ENCODE peak calls at places on chromosome 2, in six cellular contexts. L, U, P, R, M and K are unnamed samples. For H3K27me3, the result is how much of the 10 kb centered on the place peaks cover.

GRCh38 chr2:133843551-133843950 is 275.3 kb upstream of the NCKAP5 start:
- DNase-seq in M (no peak), P (no peak), L (no peak), R (no peak), U (no peak), K (peak)

GRCh38 chr2:121699421-121700328 is 37.0 kb downstream of the NIFK start:
- DNase-seq in R (peak), M (no peak), P (peak), U (no peak), L (peak), K (peak)

GRCh38 chr2:213229814-213230213 is 54.5 kb upstream of the SPAG16 start:
- DNase-seq in M (no peak), R (no peak), P (peak), U (no peak), L (no peak), K (no peak)

GRCh38 chr2:166234112-166234846 is 106.5 kb upstream of the SCN1A start:
- DNase-seq in U (no peak), R (no peak), M (no peak), P (peak), L (no peak), K (peak)

GRCh38 chr2:67515021-67515420 is 117.9 kb downstream of the ETAA1 start:
- DNase-seq in U (no peak), R (no peak), L (no peak), M (no peak), P (no peak), K (peak)

GRCh38 chr2:55511508-55512124 is 7.9 kb upstream of the CFAP36 start:
- DNase-seq in M (no peak), L (no peak), R (no peak), U (no peak), P (peak), K (peak)

GRCh38 chr2:197207106-197207505 is 103.5 kb downstream of the ANKRD44 start:
- DNase-seq in R (no peak), M (no peak), P (no peak), L (no peak), U (no peak), K (no peak)

GRCh38 chr2:126885701-126886121 is 13.0 kb upstream of the TEX51 start:
- DNase-seq in P (no peak), L (peak), M (peak), U (no peak), R (no peak), K (no peak)

GRCh38 chr2:67867735-67868134 is 195.1 kb downstream of the C1D start:
- DNase-seq in R (no peak), U (no peak), M (no peak), L (no peak), P (no peak), K (peak)

GRCh38 chr2:189782221-189782671 is 1.9 kb downstream of the ORMDL1 start:
- DNase-seq in M (no peak), L (no peak), P (no peak), U (no peak), R (no peak), K (peak)

GRCh38 chr2:100984892-100985307 is 17.2 kb upstream of the RPL31 start:
- DNase-seq in R (peak), U (peak), P (peak), L (peak), M (peak), K (peak)

GRCh38 chr2:3827673-3828575 is 124.5 kb downstream of the DCDC2C start:
- DNase-seq in U (no peak), R (no peak), P (peak), M (no peak), L (no peak), K (peak)

GRCh38 chr2:31233741-31234689 is at the start of gene EHD3:
- DNase-seq in L (peak), M (peak), P (peak), R (peak), U (peak), K (peak)

GRCh38 chr2:73928995-73929394 is 2.3 kb downstream of the DGUOK start:
- DNase-seq in L (no peak), M (no peak), R (no peak), P (no peak), U (no peak), K (no peak)

GRCh38 chr2:215794829-215795546 is 218.4 kb downstream of the MREG start:
- DNase-seq in L (no peak), R (no peak), P (no peak), M (no peak), U (no peak), K (no peak)

GRCh38 chr2:112946086-112946485 is 31.7 kb upstream of the IL36G start:
- DNase-seq in U (no peak), L (no peak), P (no peak), M (no peak), R (no peak), K (no peak)

GRCh38 chr2:10078704-10079191 is 1.5 kb downstream of the CYS1 start:
- DNase-seq in M (no peak), L (no peak), R (no peak), P (no peak), U (no peak), K (no peak)
- H3K27me3 ChIP-seq in M (under half), L (under half), R (half or more), P (under half), U (under half), K (under half)

DNA sequence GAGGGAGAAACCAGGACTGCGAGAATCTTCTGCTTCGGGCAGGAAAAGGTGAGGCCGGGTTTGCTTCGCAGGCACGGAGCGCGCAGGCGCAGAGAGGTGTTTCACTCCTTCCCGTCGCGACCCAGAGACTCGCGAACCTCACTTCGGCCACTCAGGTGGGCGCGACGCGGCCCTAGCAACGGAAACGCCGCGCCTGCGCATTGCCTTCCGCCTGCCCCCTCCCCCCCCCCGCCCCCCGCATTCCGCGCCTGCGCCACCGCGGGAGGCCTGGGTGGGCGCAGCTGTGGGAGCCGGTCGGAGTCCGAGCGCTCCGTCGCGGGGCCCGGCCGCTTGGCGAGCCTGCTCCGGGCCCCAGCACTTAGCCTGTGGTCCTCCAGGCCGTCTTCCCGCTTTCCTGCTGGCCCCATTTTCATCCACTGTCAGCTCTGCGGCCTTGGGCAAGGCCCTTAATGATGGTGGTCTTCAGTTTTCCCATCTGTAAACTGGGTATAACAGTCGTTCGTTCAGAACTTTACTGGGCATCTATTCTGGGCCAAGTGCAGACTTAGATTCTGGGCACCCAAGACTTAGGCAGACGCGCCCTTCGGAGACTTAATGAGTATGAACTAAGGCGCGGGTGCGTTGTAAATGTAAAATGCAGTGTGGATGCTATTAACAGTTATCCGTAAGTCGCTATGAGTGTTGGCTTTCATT is 62.1 kb upstream of the ACKR3 start:
- DNase-seq in L (peak), U (peak), P (no peak), R (peak), M (peak), K (peak)
- H3K4me3 ChIP-seq in L (peak), U (peak), P (peak), R (peak), M (peak), K (peak)

DNA sequence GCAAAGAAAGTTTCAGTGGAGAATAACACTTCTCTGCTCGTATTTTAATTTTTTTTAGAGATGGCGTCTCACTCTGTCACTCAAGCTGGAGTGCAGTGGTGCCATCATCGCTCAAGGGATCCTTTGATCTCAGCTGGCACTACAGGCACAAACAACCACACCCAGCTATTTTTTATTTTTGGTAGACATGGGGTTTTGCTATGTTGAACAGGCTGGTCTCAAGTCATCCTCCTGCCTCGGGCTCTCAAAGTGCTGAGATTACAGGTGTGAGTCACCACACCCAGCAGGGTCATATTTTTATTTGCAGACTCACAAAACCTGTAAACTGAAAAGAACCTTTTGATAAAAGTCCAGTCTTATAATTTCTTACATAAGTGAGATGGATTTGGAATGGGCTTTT is 2.6 kb downstream of the TRAK2 start:
- DNase-seq in R (no peak), P (no peak), M (no peak), L (no peak), U (no peak), K (peak)
- TF ChIP-seq CTCF in R (no peak), P (no peak), M (no peak), L (no peak), U (no peak), K (no peak)

DNA sequence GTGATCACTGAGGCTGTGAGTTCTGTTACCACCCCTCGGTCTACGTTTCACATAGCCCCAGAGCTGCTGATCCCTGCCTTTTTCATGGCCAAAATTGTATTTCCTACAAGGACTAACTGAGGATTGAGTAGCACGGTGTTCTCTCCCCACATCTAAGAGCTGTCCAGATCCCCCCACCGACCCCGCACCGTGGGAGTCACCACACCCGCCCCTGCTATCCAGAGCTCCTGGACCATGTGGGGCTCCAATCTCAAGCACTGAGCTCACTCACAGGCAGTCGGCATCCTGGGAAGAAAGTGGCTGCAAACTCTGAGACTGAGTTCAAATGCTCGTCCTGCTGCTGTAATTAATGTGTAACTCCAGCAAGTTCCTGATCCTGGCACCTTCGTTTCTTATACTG is 9.7 kb downstream of the SIX2 start:
- DNase-seq in U (no peak), L (no peak), M (no peak), R (no peak), P (no peak), K (no peak)
- H3K27me3 ChIP-seq in U (half or more), L (under half), M (under half), R (half or more), P (under half), K (under half)

DNA sequence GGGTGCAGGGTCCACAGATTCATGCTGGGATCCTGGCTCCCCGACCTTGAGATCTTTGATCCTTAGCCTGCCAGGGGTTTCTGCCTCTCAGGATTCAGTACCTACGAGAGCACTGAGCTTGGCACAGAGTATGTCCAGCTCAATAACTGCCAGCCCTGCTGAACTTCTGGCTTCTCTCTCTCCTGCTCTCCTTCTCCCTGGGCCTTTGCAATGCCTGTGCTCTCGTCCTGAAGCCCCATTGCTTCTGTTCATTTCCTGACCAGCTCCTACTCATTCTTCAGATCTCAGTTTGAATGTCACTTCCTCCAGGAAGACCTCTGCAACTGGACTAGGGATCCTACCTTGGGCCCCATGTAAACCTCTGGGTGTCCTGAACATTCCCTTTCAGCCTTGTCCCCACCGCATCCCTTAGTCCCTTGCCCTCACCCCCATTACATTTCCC is 113.8 kb upstream of the HAAO start:
- DNase-seq in U (no peak), M (no peak), L (no peak), P (no peak), R (no peak), K (no peak)
- H3K4me3 ChIP-seq in U (no peak), M (no peak), L (peak), P (no peak), R (no peak), K (no peak)

GRCh38 chr2:176110975-176111663 is 4.0 kb downstream of the HOXD11 start:
- DNase-seq in R (no peak), L (no peak), P (no peak), M (no peak), U (peak), K (peak)
- TF ChIP-seq CTCF in R (peak), L (peak), P (peak), M (peak), U (no peak), K (peak)

GRCh38 chr2:235566931-235567495 is 73.2 kb downstream of the AGAP1 start:
- DNase-seq in P (no peak), R (no peak), M (no peak), L (no peak), U (no peak), K (no peak)

GRCh38 chr2:235562065-235562747 is 68.4 kb downstream of the AGAP1 start:
- DNase-seq in L (no peak), M (no peak), R (no peak), P (no peak), U (no peak), K (no peak)

GRCh38 chr2:235563056-235563777 is 69.4 kb downstream of the AGAP1 start:
- DNase-seq in U (no peak), R (no peak), L (no peak), P (no peak), M (no peak), K (no peak)

GRCh38 chr2:235567842-235568241 is 74.0 kb downstream of the AGAP1 start:
- DNase-seq in P (no peak), R (no peak), L (no peak), M (no peak), U (no peak), K (no peak)

DNA sequence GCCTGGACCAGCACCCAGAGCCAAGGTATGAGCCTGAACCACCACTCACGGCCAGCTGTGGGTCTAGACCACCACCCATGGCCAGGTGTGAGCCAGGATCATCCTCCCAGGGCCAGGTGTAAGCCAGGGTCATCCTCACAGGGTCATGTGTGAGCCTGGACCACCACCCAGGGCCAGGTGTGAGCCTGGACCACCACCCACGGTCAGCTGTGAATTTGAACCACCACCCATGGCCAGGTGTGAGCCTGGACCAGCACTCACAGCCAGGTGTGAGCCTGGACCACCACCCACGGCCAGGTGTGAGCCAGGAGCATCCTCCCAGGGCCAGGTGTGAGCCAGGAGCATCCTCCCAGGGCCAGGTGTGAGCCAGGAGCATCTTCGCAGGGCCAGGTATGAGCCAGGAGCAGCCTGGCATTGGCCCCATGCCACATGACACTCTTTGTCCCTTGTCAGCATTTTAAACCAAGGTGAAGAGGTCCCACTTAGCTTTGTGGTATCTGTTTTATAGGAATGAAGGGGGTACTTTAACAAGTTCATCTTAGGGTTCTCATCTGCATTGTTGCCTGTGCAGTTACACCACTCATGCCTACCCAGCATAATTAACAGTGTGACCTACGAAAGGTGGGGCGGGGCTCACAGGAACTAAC is 71.2 kb downstream of the AGAP1 start:
- DNase-seq in U (no peak), M (no peak), P (no peak), R (no peak), L (no peak), K (no peak)
- H3K27me3 ChIP-seq in U (under half), M (under half), P (under half), R (under half), L (under half), K (under half)

GRCh38 chr2:45690223-45690622 is 38.7 kb downstream of the PRKCE start:
- DNase-seq in L (no peak), P (no peak), R (no peak), M (no peak), U (no peak), K (no peak)

GRCh38 chr2:45691152-45691551 is 39.7 kb downstream of the PRKCE start:
- DNase-seq in U (no peak), L (peak), R (no peak), P (no peak), M (no peak), K (no peak)

GRCh38 chr2:45688479-45689298 is 37.2 kb downstream of the PRKCE start:
- DNase-seq in R (no peak), M (no peak), P (no peak), L (no peak), U (no peak), K (no peak)

GRCh38 chr2:45692566-45692965 is 41.1 kb downstream of the PRKCE start:
- DNase-seq in U (no peak), M (no peak), L (no peak), P (no peak), R (no peak), K (no peak)

DNA sequence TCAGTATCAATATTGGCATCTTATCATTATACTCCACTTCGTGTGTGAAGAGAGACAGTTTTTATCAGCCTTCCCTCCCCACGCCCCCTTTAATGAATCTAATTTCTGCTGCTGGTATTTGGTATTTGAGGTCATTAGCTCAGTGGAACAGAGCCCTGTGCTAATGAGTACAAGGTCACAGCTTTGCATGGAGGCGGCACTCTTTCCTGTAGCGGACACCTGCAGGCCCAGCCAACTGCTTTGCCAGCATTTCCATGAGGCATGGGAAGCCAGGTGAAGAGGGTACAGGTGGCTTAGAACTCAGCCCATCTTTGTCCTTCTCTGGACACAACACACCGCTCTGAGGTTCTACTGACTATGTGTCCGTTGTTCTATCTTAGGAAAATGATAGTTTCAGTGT is 40.1 kb downstream of the PRKCE start:
- DNase-seq in U (peak), L (no peak), R (no peak), P (no peak), M (no peak), K (no peak)
- H3K4me3 ChIP-seq in U (no peak), L (peak), R (no peak), P (no peak), M (no peak), K (no peak)

GRCh38 chr2:64988420-64989125 is 626 bp upstream of the SLC1A4 start:
- DNase-seq in R (peak), U (peak), L (peak), M (peak), P (peak), K (peak)
- TF ChIP-seq CTCF in R (peak), U (peak), L (peak), M (peak), P (peak), K (peak)

GRCh38 chr2:176094307-176094706 is 1.8 kb downstream of the HOXD13 start:
- DNase-seq in L (no peak), U (no peak), R (no peak), P (no peak), M (no peak), K (no peak)
- H3K27me3 ChIP-seq in L (under half), U (half or more), R (half or more), P (half or more), M (half or more), K (half or more)